ENCODE peak calls at places on chromosomes 1 and 21, in seven cellular contexts. One of them, this sample, is unnamed.

GRCh38 chr21:33685613-33686197 is 43.4 kb downstream of the ITSN1 start:
- DNase-seq in CD8-positive, alpha-beta T cell: no peak
- DNase-seq in natural killer cell: no peak
- DNase-seq in transverse colon: no peak
- DNase-seq in RWPE1: peak
- DNase-seq in Caco-2: no peak
- DNase-seq in stomach: no peak
- DNase-seq in this sample: no peak

GRCh38 chr1:227902641-227902990 is 45.1 kb downstream of the WNT9A start:
- DNase-seq in stomach: no peak
- DNase-seq in RWPE1: no peak
- DNase-seq in natural killer cell: no peak
- DNase-seq in transverse colon: no peak
- DNase-seq in Caco-2: no peak
- DNase-seq in CD8-positive, alpha-beta T cell: no peak
- DNase-seq in this sample: no peak

GRCh38 chr21:40901690-40902089 is 54.7 kb upstream of the DSCAM start:
- DNase-seq in Caco-2: no peak
- DNase-seq in stomach: peak
- DNase-seq in RWPE1: no peak
- DNase-seq in CD8-positive, alpha-beta T cell: no peak
- DNase-seq in transverse colon: no peak
- DNase-seq in natural killer cell: no peak
- DNase-seq in this sample: no peak

GRCh38 chr1:43932786-43933385 is 715 bp upstream of the ARTN start:
- DNase-seq in stomach: no peak
- DNase-seq in natural killer cell: no peak
- DNase-seq in Caco-2: no peak
- DNase-seq in transverse colon: no peak
- DNase-seq in RWPE1: peak
- DNase-seq in CD8-positive, alpha-beta T cell: no peak
- DNase-seq in this sample: no peak

GRCh38 chr21:37983336-37984095 is 67.3 kb upstream of the KCNJ6 start:
- DNase-seq in CD8-positive, alpha-beta T cell: no peak
- DNase-seq in natural killer cell: no peak
- DNase-seq in transverse colon: no peak
- DNase-seq in stomach: no peak
- DNase-seq in RWPE1: peak
- DNase-seq in Caco-2: no peak
- DNase-seq in this sample: no peak

GRCh38 chr21:9837946-9838801 is 683.2 kb upstream of the TPTE start:
- DNase-seq in transverse colon: no peak
- DNase-seq in stomach: no peak
- DNase-seq in natural killer cell: no peak
- DNase-seq in Caco-2: no peak
- DNase-seq in RWPE1: no peak
- DNase-seq in CD8-positive, alpha-beta T cell: no peak
- DNase-seq in this sample: no peak

GRCh38 chr1:65097081-65097480 is 50.9 kb upstream of the AK4 start:
- DNase-seq in natural killer cell: no peak
- DNase-seq in RWPE1: no peak
- DNase-seq in CD8-positive, alpha-beta T cell: no peak
- DNase-seq in Caco-2: no peak
- DNase-seq in stomach: no peak
- DNase-seq in transverse colon: no peak
- DNase-seq in this sample: peak

GRCh38 chr21:39315603-39316002 is 2.2 kb upstream of the BRWD1 start:
- DNase-seq in Caco-2: no peak
- DNase-seq in CD8-positive, alpha-beta T cell: no peak
- DNase-seq in transverse colon: no peak
- DNase-seq in RWPE1: no peak
- DNase-seq in stomach: no peak
- DNase-seq in natural killer cell: no peak
- DNase-seq in this sample: no peak

GRCh38 chr1:150161747-150162581 is 12.2 kb downstream of the PLEKHO1 start:
- DNase-seq in CD8-positive, alpha-beta T cell: no peak
- DNase-seq in stomach: no peak
- DNase-seq in Caco-2: no peak
- DNase-seq in natural killer cell: no peak
- DNase-seq in transverse colon: no peak
- DNase-seq in RWPE1: no peak
- DNase-seq in this sample: no peak

GRCh38 chr1:117599286-117599685 is 6.6 kb upstream of the TENT5C start:
- DNase-seq in natural killer cell: no peak
- DNase-seq in transverse colon: no peak
- DNase-seq in RWPE1: no peak
- DNase-seq in CD8-positive, alpha-beta T cell: no peak
- DNase-seq in stomach: peak
- DNase-seq in Caco-2: no peak
- DNase-seq in this sample: no peak

GRCh38 chr1:198934901-198935301 is 296.1 kb downstream of the PTPRC start:
- DNase-seq in CD8-positive, alpha-beta T cell: peak
- DNase-seq in transverse colon: no peak
- DNase-seq in natural killer cell: peak
- DNase-seq in Caco-2: no peak
- DNase-seq in stomach: no peak
- DNase-seq in RWPE1: peak
- DNase-seq in this sample: no peak

GRCh38 chr1:223135176-223135575 is 7.9 kb downstream of the TLR5 start:
- DNase-seq in Caco-2: no peak
- DNase-seq in natural killer cell: no peak
- DNase-seq in stomach: no peak
- DNase-seq in transverse colon: peak
- DNase-seq in RWPE1: peak
- DNase-seq in CD8-positive, alpha-beta T cell: no peak
- DNase-seq in this sample: no peak

GRCh38 chr1:55959136-55959548 is 620.2 kb downstream of the PLPP3 start:
- DNase-seq in stomach: no peak
- DNase-seq in Caco-2: no peak
- DNase-seq in RWPE1: no peak
- DNase-seq in transverse colon: no peak
- DNase-seq in CD8-positive, alpha-beta T cell: no peak
- DNase-seq in natural killer cell: no peak
- DNase-seq in this sample: no peak

GRCh38 chr21:31133243-31133830 is 95.1 kb upstream of the KRTAP19-8 start:
- DNase-seq in CD8-positive, alpha-beta T cell: no peak
- DNase-seq in transverse colon: no peak
- DNase-seq in RWPE1: no peak
- DNase-seq in Caco-2: no peak
- DNase-seq in stomach: no peak
- DNase-seq in natural killer cell: no peak
- DNase-seq in this sample: no peak

GRCh38 chr1:9792156-9793042 is 31.4 kb downstream of the CLSTN1 start:
- DNase-seq in RWPE1: no peak
- DNase-seq in CD8-positive, alpha-beta T cell: no peak
- DNase-seq in transverse colon: no peak
- DNase-seq in natural killer cell: no peak
- DNase-seq in stomach: no peak
- DNase-seq in Caco-2: no peak
- DNase-seq in this sample: no peak

GRCh38 chr1:237124856-237125462 is 83.0 kb downstream of the RYR2 start:
- DNase-seq in RWPE1: no peak
- DNase-seq in CD8-positive, alpha-beta T cell: no peak
- DNase-seq in Caco-2: peak
- DNase-seq in natural killer cell: no peak
- DNase-seq in stomach: no peak
- DNase-seq in transverse colon: no peak
- DNase-seq in this sample: peak

GRCh38 chr1:147223740-147224615 is 1.2 kb downstream of the FMO5 start:
- DNase-seq in transverse colon: no peak
- DNase-seq in CD8-positive, alpha-beta T cell: no peak
- DNase-seq in natural killer cell: no peak
- DNase-seq in stomach: no peak
- DNase-seq in RWPE1: no peak
- DNase-seq in Caco-2: no peak
- DNase-seq in this sample: no peak

DNA sequence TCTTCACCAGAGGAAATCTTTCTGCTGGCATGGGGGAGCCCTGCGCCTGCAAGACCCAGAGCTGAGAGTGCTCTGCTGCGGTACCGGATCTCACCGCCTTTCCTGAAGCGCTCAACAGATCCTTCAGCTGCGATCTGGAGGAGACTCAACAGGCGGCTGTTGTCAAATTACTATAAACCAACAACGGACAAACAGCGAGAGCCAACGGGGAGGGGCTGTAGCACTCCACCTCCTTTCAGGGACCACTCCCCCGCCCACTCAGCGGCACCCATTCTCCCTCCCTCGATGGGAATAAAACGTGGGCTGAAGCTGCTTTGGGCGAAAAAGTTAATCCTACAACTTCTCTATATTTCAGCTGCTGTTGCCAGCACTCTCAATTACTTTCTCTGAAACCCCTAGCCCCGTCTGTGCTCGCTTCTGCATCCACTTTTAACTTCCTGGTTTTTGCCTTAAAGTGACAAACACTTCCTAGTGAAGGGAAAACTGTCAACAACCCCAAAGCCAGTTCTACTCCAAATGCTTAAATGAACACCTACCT is at the start of gene FMO5:
- DNase-seq in natural killer cell: peak
- DNase-seq in Caco-2: peak
- DNase-seq in stomach: peak
- DNase-seq in RWPE1: peak
- DNase-seq in transverse colon: peak
- DNase-seq in CD8-positive, alpha-beta T cell: peak
- DNase-seq in this sample: no peak
- TF ChIP-seq CTCF in natural killer cell: no peak
- TF ChIP-seq CTCF in Caco-2: peak
- TF ChIP-seq CTCF in stomach: peak
- TF ChIP-seq CTCF in RWPE1: no peak
- TF ChIP-seq CTCF in transverse colon: peak
- TF ChIP-seq CTCF in CD8-positive, alpha-beta T cell: no peak
- TF ChIP-seq CTCF in this sample: no peak

DNA sequence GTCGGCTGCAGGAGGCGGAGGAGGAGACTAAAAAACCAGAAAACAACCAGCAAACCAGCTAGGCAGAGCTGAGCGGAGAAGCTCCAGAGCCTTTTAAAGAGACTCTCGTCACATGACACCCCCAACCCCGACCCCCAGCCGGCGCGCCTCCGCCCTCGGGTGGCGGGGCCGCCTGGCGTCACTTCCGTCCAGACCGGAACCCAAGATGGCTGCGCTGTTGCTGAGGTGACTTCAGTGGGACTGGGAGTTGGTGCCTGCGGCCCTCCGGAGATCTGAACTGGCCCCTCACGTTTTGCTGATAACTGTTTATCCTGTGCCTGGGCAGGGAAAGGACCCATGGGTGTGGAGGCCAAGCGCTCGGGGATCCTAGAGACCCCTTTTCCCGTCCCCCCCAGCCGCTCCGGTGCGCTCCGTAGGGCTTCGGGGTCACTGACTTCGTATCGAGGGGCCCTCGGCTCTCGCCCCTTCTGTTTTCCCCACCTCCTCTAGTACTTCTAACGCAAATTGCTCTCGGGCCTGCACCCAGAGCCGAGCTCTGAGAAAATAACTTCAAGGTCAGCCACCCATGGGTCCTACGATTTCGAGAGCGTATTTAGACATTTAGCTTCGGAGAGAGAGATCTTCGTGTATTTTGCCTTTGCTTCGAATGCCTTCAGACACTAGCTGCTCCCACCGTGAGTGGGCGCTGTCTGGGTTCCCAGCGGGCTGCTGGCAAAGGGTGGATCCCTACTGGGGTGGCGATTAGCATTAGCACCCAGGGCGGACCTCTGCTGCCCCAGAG is at the start of gene SDHC:
- DNase-seq in transverse colon: peak
- DNase-seq in Caco-2: peak
- DNase-seq in RWPE1: peak
- DNase-seq in stomach: peak
- DNase-seq in natural killer cell: peak
- DNase-seq in CD8-positive, alpha-beta T cell: peak
- DNase-seq in this sample: peak
- TF ChIP-seq CTCF in transverse colon: no peak
- TF ChIP-seq CTCF in Caco-2: peak
- TF ChIP-seq CTCF in RWPE1: peak
- TF ChIP-seq CTCF in stomach: peak
- TF ChIP-seq CTCF in natural killer cell: no peak
- TF ChIP-seq CTCF in CD8-positive, alpha-beta T cell: peak
- TF ChIP-seq CTCF in this sample: peak

GRCh38 chr21:25283720-25284119 is 323.6 kb downstream of the MRPL39 start:
- DNase-seq in transverse colon: no peak
- DNase-seq in Caco-2: peak
- DNase-seq in natural killer cell: no peak
- DNase-seq in CD8-positive, alpha-beta T cell: no peak
- DNase-seq in stomach: no peak
- DNase-seq in RWPE1: peak
- DNase-seq in this sample: no peak
- TF ChIP-seq CTCF in transverse colon: peak
- TF ChIP-seq CTCF in Caco-2: peak
- TF ChIP-seq CTCF in natural killer cell: no peak
- TF ChIP-seq CTCF in CD8-positive, alpha-beta T cell: no peak
- TF ChIP-seq CTCF in stomach: no peak
- TF ChIP-seq CTCF in RWPE1: no peak
- TF ChIP-seq CTCF in this sample: no peak

DNA sequence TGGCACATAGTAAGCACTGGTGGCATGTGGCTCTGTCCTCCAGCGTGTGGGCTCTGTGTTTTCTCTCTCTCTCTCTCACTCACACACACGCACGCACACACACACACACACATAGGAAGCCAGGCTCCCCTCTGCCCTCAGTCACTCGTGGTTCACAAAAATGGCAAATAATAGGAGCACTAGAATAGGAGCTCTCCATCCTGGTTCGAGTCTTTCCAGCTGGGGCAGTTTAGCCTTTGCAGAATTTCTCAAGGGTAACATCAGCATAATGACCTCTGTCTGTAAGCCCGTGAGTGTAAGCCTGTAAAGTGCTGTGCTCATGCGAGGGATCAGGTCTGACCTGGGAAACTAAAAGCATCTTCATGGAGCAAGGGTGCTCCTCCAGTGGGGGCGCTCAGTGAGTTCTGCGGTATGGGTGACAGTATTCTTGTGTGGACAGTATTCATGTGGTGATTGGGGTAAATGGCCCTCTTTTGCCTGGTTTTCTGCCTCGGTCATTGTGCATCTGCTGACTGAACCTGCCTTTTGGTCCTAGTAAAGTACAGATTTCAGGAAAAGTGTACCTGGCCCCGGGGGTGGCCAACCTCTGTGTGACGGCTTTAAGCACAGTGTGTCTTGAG is 839 bp upstream of the ZC3H12A start:
- DNase-seq in transverse colon: no peak
- DNase-seq in natural killer cell: peak
- DNase-seq in stomach: no peak
- DNase-seq in CD8-positive, alpha-beta T cell: no peak
- DNase-seq in RWPE1: peak
- DNase-seq in Caco-2: peak
- DNase-seq in this sample: no peak
- TF ChIP-seq CTCF in transverse colon: no peak
- TF ChIP-seq CTCF in natural killer cell: no peak
- TF ChIP-seq CTCF in stomach: no peak
- TF ChIP-seq CTCF in CD8-positive, alpha-beta T cell: no peak
- TF ChIP-seq CTCF in RWPE1: no peak
- TF ChIP-seq CTCF in Caco-2: no peak
- TF ChIP-seq CTCF in this sample: no peak

GRCh38 chr1:94463056-94463764 is 45.0 kb downstream of the ABCD3 start:
- DNase-seq in RWPE1: no peak
- DNase-seq in Caco-2: no peak
- DNase-seq in transverse colon: no peak
- DNase-seq in CD8-positive, alpha-beta T cell: no peak
- DNase-seq in stomach: no peak
- DNase-seq in natural killer cell: no peak
- DNase-seq in this sample: peak

GRCh38 chr1:94462606-94463005 is 44.4 kb downstream of the ABCD3 start:
- DNase-seq in Caco-2: no peak
- DNase-seq in transverse colon: no peak
- DNase-seq in stomach: no peak
- DNase-seq in natural killer cell: no peak
- DNase-seq in RWPE1: no peak
- DNase-seq in CD8-positive, alpha-beta T cell: no peak
- DNase-seq in this sample: no peak

GRCh38 chr1:94463765-94464330 is 45.7 kb downstream of the ABCD3 start:
- DNase-seq in Caco-2: peak
- DNase-seq in stomach: no peak
- DNase-seq in natural killer cell: no peak
- DNase-seq in transverse colon: no peak
- DNase-seq in RWPE1: peak
- DNase-seq in CD8-positive, alpha-beta T cell: no peak
- DNase-seq in this sample: peak
- TF ChIP-seq CTCF in Caco-2: peak
- TF ChIP-seq CTCF in stomach: peak
- TF ChIP-seq CTCF in natural killer cell: peak
- TF ChIP-seq CTCF in transverse colon: peak
- TF ChIP-seq CTCF in RWPE1: peak
- TF ChIP-seq CTCF in CD8-positive, alpha-beta T cell: peak
- TF ChIP-seq CTCF in this sample: peak